ENCODE peak calls at places on chromosomes 2 and 18, in five cellular contexts. P, S, Z, Y and V are unnamed samples. For H3K9me3, the result is how much of the 10 kb centered on the place peaks cover.

GRCh38 chr2:239383796-239384156 is 17.0 kb downstream of the HDAC4 start:
- DNase-seq in P (no peak), S (no peak), Z (no peak), Y (no peak), V (no peak)

GRCh38 chr18:25974630-25975077 is 115.8 kb downstream of the SS18 start:
- DNase-seq in P (no peak), S (no peak), Z (no peak), Y (no peak), V (no peak)

GRCh38 chr2:221289389-221289788 is 282.7 kb downstream of the EPHA4 start:
- DNase-seq in P (no peak), S (no peak), Z (no peak), Y (no peak), V (peak)

GRCh38 chr2:14565666-14566065 is 66.9 kb upstream of the LRATD1 start:
- DNase-seq in P (no peak), S (no peak), Z (no peak), Y (no peak), V (no peak)

GRCh38 chr2:30877833-30878232 is 70.6 kb upstream of the CAPN13 start:
- DNase-seq in P (no peak), S (no peak), Z (no peak), Y (no peak), V (no peak)

GRCh38 chr2:237556773-237557632 is 9.4 kb upstream of the PRLH start:
- DNase-seq in P (no peak), S (no peak), Z (no peak), Y (no peak), V (no peak)

GRCh38 chr18:63731215-63731614 is 28.5 kb downstream of the SERPINB11 start:
- DNase-seq in P (no peak), S (no peak), Z (no peak), Y (no peak), V (no peak)

GRCh38 chr2:69499966-69500365 is 62.7 kb upstream of the NFU1 start:
- DNase-seq in P (no peak), S (peak), Z (no peak), Y (no peak), V (no peak)

GRCh38 chr18:63253428-63254372 is 65.9 kb downstream of the BCL2 start:
- DNase-seq in P (peak), S (no peak), Z (no peak), Y (no peak), V (peak)

GRCh38 chr2:57886196-57886786 is 160.3 kb upstream of the VRK2 start:
- DNase-seq in P (no peak), S (no peak), Z (no peak), Y (no peak), V (no peak)

GRCh38 chr2:20411361-20411894 is 35.4 kb upstream of the RHOB start:
- DNase-seq in P (no peak), S (peak), Z (peak), Y (peak), V (peak)

GRCh38 chr2:102056079-102056581 is 64.4 kb downstream of the IL1R2 start:
- DNase-seq in P (no peak), S (no peak), Z (no peak), Y (peak), V (no peak)

GRCh38 chr2:28429636-28430376 is 37.1 kb downstream of the FOSL2 start:
- DNase-seq in P (no peak), S (no peak), Z (no peak), Y (no peak), V (no peak)

GRCh38 chr2:182447843-182448242 is 21.0 kb upstream of the PDE1A start:
- DNase-seq in P (no peak), S (no peak), Z (no peak), Y (no peak), V (peak)

GRCh38 chr2:241548451-241548835 is 10.1 kb upstream of the BOK start:
- DNase-seq in P (no peak), S (no peak), Z (no peak), Y (no peak), V (no peak)

GRCh38 chr2:239669899-239670460 is 269.2 kb upstream of the HDAC4 start:
- DNase-seq in P (no peak), S (no peak), Z (peak), Y (no peak), V (no peak)

GRCh38 chr2:171531291-171531690 is 9.0 kb downstream of the CYBRD1 start:
- DNase-seq in P (no peak), S (no peak), Z (no peak), Y (no peak), V (peak)

GRCh38 chr18:66616523-66616983 is 12.7 kb upstream of the CDH19 start:
- DNase-seq in P (no peak), S (peak), Z (no peak), Y (peak), V (no peak)

GRCh38 chr2:47065771-47066380 is 89.2 kb downstream of the STPG4 start:
- DNase-seq in P (peak), S (no peak), Z (no peak), Y (peak), V (peak)

GRCh38 chr2:27828305-27828704 is 56.8 kb downstream of the MRPL33 start:
- DNase-seq in P (no peak), S (no peak), Z (no peak), Y (no peak), V (no peak)

GRCh38 chr2:240255811-240256703 is 115.6 kb upstream of the OTOS start:
- DNase-seq in P (no peak), S (peak), Z (no peak), Y (no peak), V (no peak)

GRCh38 chr2:122764019-122764418 is 1008.6 kb downstream of the TSN start:
- DNase-seq in P (no peak), S (no peak), Z (no peak), Y (no peak), V (no peak)

GRCh38 chr18:12868576-12868975 is 15.5 kb downstream of the PTPN2 start:
- DNase-seq in P (no peak), S (no peak), Z (no peak), Y (peak), V (no peak)

GRCh38 chr18:21241224-21242131 is 554 bp upstream of the GREB1L start:
- DNase-seq in P (no peak), S (no peak), Z (no peak), Y (peak), V (peak)

GRCh38 chr2:109350526-109350925 is 221.5 kb downstream of the SH3RF3 start:
- DNase-seq in P (no peak), S (no peak), Z (peak), Y (no peak), V (peak)

GRCh38 chr2:190717764-190718651 is 69.1 kb downstream of the NAB1 start:
- DNase-seq in P (no peak), S (no peak), Z (no peak), Y (no peak), V (no peak)

GRCh38 chr2:234679151-234679765 is 182.4 kb upstream of the ARL4C start:
- DNase-seq in P (no peak), S (no peak), Z (no peak), Y (no peak), V (peak)

GRCh38 chr2:37318401-37318800 is 6.2 kb downstream of the PRKD3 start:
- DNase-seq in P (no peak), S (no peak), Z (no peak), Y (no peak), V (peak)

DNA sequence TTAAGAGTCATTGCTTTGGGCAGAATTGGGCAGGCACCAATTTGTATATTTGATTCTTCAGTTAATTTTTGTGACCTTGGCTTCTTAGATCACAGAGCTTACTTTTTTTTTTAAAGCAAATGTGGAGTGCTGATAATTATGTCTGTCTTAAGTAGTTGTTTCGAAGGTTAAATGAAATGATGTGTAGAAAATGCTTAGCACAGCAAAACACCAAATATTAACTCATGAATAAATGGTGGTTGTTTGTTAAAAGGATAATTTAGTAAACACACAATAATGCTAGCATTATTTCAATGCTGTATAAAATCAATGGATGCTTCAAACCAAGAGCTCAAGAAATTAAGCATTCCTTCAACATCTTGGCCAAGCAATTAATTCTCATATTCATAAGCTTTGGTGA is 143.4 kb downstream of the LPIN1 start:
- DNase-seq in P (no peak), S (no peak), Z (no peak), Y (no peak), V (no peak)
- H3K9me3 ChIP-seq in P (under half), S (under half), Z (under half), Y (under half), V (under half)

GRCh38 chr2:157757500-157757899 is 118.6 kb downstream of the ACVR1 start:
- DNase-seq in P (no peak), S (no peak), Z (no peak), Y (no peak), V (no peak)
- H3K9me3 ChIP-seq in P (under half), S (under half), Z (under half), Y (under half), V (under half)

DNA sequence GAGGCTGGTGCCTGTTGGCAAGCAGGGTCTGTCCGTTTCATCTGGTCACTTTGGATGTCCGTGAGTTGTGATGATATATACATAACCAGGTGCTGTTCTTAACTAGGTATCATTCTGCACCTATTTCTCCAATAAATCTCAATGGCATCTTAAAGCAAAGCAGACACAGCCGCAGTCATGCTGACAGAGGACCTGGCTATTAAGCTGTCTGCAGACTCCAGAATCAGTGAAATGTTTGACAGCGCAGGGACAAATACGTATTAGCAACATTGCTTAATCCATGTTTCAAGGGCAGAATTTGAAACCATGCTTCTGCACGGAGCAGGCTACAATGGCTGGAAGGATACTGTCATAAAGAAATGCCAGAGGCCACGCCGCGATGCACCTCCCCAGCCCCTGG is 414.6 kb downstream of the ZNF516 start:
- DNase-seq in P (no peak), S (no peak), Z (no peak), Y (no peak), V (no peak)
- H3K9me3 ChIP-seq in P (under half), S (under half), Z (under half), Y (under half), V (under half)

GRCh38 chr2:157959249-157959648 is 83.1 kb upstream of the ACVR1 start:
- DNase-seq in P (no peak), S (no peak), Z (no peak), Y (no peak), V (no peak)
- H3K9me3 ChIP-seq in P (under half), S (under half), Z (under half), Y (under half), V (under half)

GRCh38 chr2:128037624-128038023 is 9.8 kb upstream of the SAP130 start:
- DNase-seq in P (no peak), S (no peak), Z (no peak), Y (no peak), V (no peak)

GRCh38 chr2:128040166-128040771 is 12.4 kb upstream of the SAP130 start:
- DNase-seq in P (no peak), S (no peak), Z (no peak), Y (no peak), V (no peak)

GRCh38 chr2:128041561-128041960 is 13.7 kb upstream of the SAP130 start:
- DNase-seq in P (no peak), S (no peak), Z (no peak), Y (no peak), V (no peak)

GRCh38 chr2:128039535-128039934 is 11.7 kb upstream of the SAP130 start:
- DNase-seq in P (no peak), S (no peak), Z (no peak), Y (no peak), V (no peak)

DNA sequence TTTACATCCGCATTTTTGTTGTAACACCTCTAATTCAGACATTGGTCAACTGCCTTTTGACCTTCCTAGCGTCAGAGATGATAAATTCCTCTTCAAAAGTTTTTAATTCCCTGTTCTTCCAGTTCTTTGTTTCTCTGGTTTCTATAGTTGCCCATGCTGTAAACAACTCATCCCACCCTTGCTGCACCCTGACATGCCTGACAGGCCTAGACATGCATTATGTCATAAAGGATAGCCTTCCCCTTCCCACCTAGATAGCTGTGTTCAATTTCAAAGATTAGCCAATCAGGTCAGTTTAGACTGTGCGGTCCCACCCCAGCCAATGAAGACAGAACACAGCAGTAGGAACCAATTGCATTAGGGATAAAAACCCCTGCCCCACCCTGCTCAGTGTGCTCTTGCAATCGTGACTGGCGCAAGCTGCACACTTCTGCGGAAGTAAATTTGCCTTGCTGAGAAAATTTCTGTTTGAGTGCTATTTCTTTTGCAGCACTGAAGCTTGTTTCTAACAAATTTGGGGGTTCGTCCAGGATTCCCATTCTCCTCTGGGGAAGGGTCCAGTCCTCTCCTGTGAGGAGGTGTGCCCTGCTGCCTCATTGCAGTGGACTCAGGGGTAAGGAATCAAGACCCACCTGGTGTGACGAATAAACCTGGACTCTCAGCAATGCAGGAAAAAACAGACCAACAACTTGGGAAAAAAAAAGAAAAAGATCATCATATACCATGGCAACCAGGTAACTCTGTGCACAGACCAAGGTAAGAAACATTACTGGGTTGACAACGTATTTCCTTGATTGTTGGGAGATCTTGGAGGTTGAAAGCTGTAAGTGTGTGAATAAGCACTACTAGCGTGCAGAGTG is 9.1 kb upstream of the SAP130 start:
- DNase-seq in P (no peak), S (no peak), Z (no peak), Y (no peak), V (peak)
- H3K9me3 ChIP-seq in P (under half), S (under half), Z (under half), Y (under half), V (under half)

DNA sequence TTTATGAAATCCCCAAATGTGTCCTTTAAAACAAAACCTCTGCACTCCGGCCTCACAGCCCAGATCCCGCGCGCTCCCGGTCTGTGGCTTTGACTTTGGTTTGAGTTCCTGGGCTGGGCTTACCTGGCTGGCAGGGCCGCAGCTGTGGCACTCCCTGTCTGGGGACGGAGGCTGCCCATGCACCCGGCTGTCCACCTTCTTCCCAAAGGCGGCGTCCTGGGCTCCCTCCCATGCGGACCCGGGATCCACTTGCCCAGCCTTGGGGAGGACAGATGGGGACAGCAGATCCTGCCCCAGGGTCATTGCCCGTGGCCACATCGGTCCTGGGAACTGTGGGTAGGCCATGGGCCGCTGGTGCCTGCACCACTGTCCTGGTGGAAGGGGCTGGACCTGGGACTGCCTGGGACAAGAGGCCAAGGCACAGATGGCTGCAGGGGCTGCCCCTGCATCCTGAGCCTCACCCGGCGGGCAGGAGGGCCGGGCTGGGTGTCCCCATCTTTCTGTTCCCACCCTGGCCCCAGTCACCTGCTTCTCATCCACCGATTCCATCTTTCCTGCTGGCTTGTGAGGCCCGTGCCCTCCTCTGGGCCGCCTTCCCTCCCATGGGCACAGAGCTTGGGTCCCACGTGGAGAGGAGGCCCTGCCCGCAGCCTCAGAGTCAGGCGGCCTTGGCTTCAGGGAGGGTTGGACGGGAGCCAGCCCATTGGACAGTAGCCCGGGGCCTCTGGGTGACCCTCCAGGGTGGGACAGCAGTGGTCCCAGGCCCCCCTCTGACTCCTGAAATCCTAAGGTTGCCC is 27.7 kb downstream of the NFATC1 start:
- DNase-seq in P (no peak), S (no peak), Z (no peak), Y (no peak), V (no peak)
- H3K9me3 ChIP-seq in P (under half), S (under half), Z (under half), Y (under half), V (under half)